ENCODE peak calls at places on chromosomes 4 and X, in four cellular contexts. One of them, this sample, is unnamed.

GRCh38 chrX:28910501-28910900 is 323.3 kb downstream of the IL1RAPL1 start:
- DNase-seq in K562: no peak
- DNase-seq in HepG2: no peak
- DNase-seq in GM12878: no peak
- DNase-seq in this sample: no peak

GRCh38 chr4:106318511-106318910 is 2.2 kb downstream of the AIMP1 start:
- DNase-seq in K562: no peak
- DNase-seq in HepG2: no peak
- DNase-seq in GM12878: no peak
- DNase-seq in this sample: no peak

GRCh38 chrX:37765507-37765906 is 14.4 kb upstream of the CYBB start:
- DNase-seq in K562: no peak
- DNase-seq in HepG2: no peak
- DNase-seq in GM12878: no peak
- DNase-seq in this sample: no peak

GRCh38 chr4:94721310-94721709 is 36.4 kb upstream of the BMPR1B start:
- DNase-seq in K562: peak
- DNase-seq in HepG2: no peak
- DNase-seq in GM12878: no peak
- DNase-seq in this sample: no peak

GRCh38 chr4:128663325-128663724 is 146.2 kb upstream of the JADE1 start:
- DNase-seq in K562: no peak
- DNase-seq in HepG2: no peak
- DNase-seq in GM12878: peak
- DNase-seq in this sample: no peak

GRCh38 chrX:38233891-38234807 is 13.5 kb upstream of the SRPX start:
- DNase-seq in K562: no peak
- DNase-seq in HepG2: no peak
- DNase-seq in GM12878: no peak
- DNase-seq in this sample: no peak

GRCh38 chr4:174674305-174674840 is 152.1 kb upstream of the HPGD start:
- DNase-seq in K562: no peak
- DNase-seq in HepG2: no peak
- DNase-seq in GM12878: no peak
- DNase-seq in this sample: no peak

GRCh38 chrX:136953867-136954787 is 73.6 kb upstream of the RBMX start:
- DNase-seq in K562: peak
- DNase-seq in HepG2: peak
- DNase-seq in GM12878: peak
- DNase-seq in this sample: peak

GRCh38 chrX:47422444-47422843 is 52.1 kb downstream of the ZNF157 start:
- DNase-seq in K562: no peak
- DNase-seq in HepG2: no peak
- DNase-seq in GM12878: no peak
- DNase-seq in this sample: no peak

GRCh38 chr4:146522862-146523205 is 1.1 kb upstream of the SLC10A7 start:
- DNase-seq in K562: peak
- DNase-seq in HepG2: peak
- DNase-seq in GM12878: no peak
- DNase-seq in this sample: no peak

GRCh38 chr4:185276036-185276435 is 66.6 kb downstream of the SNX25 start:
- DNase-seq in K562: no peak
- DNase-seq in HepG2: no peak
- DNase-seq in GM12878: no peak
- DNase-seq in this sample: no peak

GRCh38 chr4:129043523-129043922 is 49.8 kb downstream of the SCLT1 start:
- DNase-seq in K562: peak
- DNase-seq in HepG2: peak
- DNase-seq in GM12878: no peak
- DNase-seq in this sample: no peak

GRCh38 chr4:38223306-38223705 is 263.1 kb downstream of the PTTG2 start:
- DNase-seq in K562: no peak
- DNase-seq in HepG2: no peak
- DNase-seq in GM12878: no peak
- DNase-seq in this sample: no peak

GRCh38 chr4:91840359-91840758 is 463.4 kb upstream of the GRID2 start:
- DNase-seq in K562: no peak
- DNase-seq in HepG2: peak
- DNase-seq in GM12878: no peak
- DNase-seq in this sample: no peak

GRCh38 chr4:28402751-28403150 is 1542.1 kb downstream of the STIM2 start:
- DNase-seq in K562: no peak
- DNase-seq in HepG2: no peak
- DNase-seq in GM12878: no peak
- DNase-seq in this sample: no peak

GRCh38 chr4:127000846-127001245 is 631.9 kb upstream of the INTU start:
- DNase-seq in K562: no peak
- DNase-seq in HepG2: no peak
- DNase-seq in GM12878: no peak
- DNase-seq in this sample: no peak

GRCh38 chr4:150746156-150746555 is 164.2 kb downstream of the MAB21L2 start:
- DNase-seq in K562: no peak
- DNase-seq in HepG2: no peak
- DNase-seq in GM12878: no peak
- DNase-seq in this sample: no peak

GRCh38 chrX:136168929-136169735 is 21.8 kb downstream of the FHL1 start:
- DNase-seq in K562: peak
- DNase-seq in HepG2: no peak
- DNase-seq in GM12878: no peak
- DNase-seq in this sample: peak

GRCh38 chr4:180809439-180809838 is 1433.8 kb upstream of the TENM3 start:
- DNase-seq in K562: no peak
- DNase-seq in HepG2: no peak
- DNase-seq in GM12878: no peak
- DNase-seq in this sample: no peak

GRCh38 chrX:1139101-1139500 is 73.3 kb downstream of the CRLF2 start:
- DNase-seq in K562: no peak
- DNase-seq in HepG2: no peak
- DNase-seq in GM12878: no peak
- DNase-seq in this sample: no peak

GRCh38 chrX:9148626-9149385 is 114.9 kb upstream of the FAM9B start:
- DNase-seq in K562: no peak
- DNase-seq in HepG2: no peak
- DNase-seq in GM12878: no peak
- DNase-seq in this sample: no peak

GRCh38 chrX:153494541-153495361 is at the start of gene BGN:
- DNase-seq in K562: peak
- DNase-seq in HepG2: peak
- DNase-seq in GM12878: no peak
- DNase-seq in this sample: peak

GRCh38 chrX:48531359-48531954 is 8.1 kb upstream of the TBC1D25 start:
- DNase-seq in K562: peak
- DNase-seq in HepG2: no peak
- DNase-seq in GM12878: no peak
- DNase-seq in this sample: no peak

GRCh38 chr4:168496834-168497233 is at the start of gene PALLD:
- DNase-seq in K562: no peak
- DNase-seq in HepG2: no peak
- DNase-seq in GM12878: no peak
- DNase-seq in this sample: no peak

DNA sequence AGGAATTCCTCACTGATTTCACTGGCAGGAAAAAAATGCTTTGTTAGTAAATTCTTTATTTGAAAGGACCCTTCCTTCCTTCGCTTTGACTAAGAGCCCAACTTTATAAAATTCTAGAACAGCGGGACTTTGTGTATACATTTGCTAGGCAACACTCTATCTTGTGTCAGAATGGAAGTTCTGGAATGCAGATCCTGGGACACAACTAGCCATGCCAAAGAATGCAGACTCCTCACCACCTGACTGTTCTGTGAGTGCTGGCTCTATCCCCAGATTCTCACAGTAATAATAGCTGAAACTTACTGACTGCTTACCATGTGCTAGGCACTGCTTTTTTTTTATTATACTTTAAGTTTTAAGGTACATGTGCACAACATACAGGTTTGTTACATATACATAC is 73.3 kb upstream of the ZDHHC15 start:
- DNase-seq in K562: no peak
- DNase-seq in HepG2: no peak
- DNase-seq in GM12878: no peak
- DNase-seq in this sample: no peak
- TF ChIP-seq MXI1 in K562: no peak
- TF ChIP-seq MXI1 in HepG2: no peak
- TF ChIP-seq MXI1 in GM12878: no peak
- TF ChIP-seq MXI1 in this sample: no peak

DNA sequence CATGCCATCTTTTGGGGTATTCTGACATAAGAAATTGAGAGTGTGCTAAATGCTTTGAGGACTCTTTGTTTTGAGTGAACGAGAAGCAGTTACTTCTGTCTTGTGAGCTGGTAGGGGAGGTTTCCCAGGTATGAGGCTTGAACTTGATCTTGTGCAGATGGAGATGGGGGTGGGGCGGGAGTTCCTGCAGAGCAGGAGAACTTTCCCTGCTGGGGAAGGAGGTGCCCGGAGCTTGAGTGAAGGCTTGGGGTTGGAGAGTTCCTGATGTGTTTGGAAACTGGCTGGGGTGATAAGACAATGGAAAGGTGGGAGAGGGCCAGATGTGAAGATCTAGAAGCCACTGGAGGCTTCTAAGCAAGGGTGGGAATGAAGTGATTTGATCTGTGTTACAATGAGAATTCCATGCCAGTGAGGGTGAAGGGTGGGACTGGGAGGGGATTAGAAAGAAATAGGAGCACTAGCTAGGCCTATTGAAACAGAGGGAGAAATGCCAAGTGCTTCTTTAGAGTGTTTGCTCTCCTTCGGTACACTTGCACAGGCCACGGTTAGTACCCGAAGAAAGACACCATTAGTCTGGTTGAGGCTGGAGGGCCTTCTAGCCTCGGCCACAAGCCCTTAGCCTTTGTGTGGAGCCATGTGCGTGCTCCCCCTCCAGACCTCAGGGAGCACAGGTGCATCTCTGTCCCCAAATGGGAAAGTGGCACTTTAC is 103.5 kb upstream of the STOX2 start:
- DNase-seq in K562: no peak
- DNase-seq in HepG2: no peak
- DNase-seq in GM12878: no peak
- DNase-seq in this sample: no peak
- TF ChIP-seq NFIC in K562: no peak
- TF ChIP-seq NFIC in HepG2: no peak
- TF ChIP-seq NFIC in GM12878: no peak
- TF ChIP-seq NFIC in this sample: no peak

GRCh38 chr4:3780347-3781171 is 14.4 kb downstream of the ADRA2C start:
- DNase-seq in K562: peak
- DNase-seq in HepG2: peak
- DNase-seq in GM12878: no peak
- DNase-seq in this sample: peak
- H3K4me3 ChIP-seq in K562: no peak
- H3K4me3 ChIP-seq in HepG2: peak
- H3K4me3 ChIP-seq in GM12878: no peak
- H3K4me3 ChIP-seq in this sample: no peak

DNA sequence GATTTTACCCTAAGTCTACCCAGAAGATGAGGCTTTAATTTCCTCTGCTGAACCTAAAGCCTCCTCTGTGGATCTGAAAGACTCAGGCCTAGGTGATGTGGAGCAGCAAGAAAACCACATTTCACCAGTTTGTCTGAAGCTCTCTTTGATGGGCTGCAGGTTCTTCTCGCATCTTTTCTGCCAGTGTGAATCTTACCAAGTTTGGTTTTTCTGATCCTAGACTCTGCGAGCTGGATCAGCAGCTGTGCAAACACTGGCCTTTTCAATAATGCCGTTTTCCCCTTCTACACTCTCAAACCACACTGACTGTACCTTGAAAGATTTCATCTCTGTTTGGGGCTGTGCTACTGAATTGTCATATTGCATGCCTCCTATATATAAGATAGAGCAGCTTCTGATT is 133.5 kb upstream of the FAM9C start:
- DNase-seq in K562: no peak
- DNase-seq in HepG2: no peak
- DNase-seq in GM12878: no peak
- DNase-seq in this sample: no peak
- TF ChIP-seq MXI1 in K562: no peak
- TF ChIP-seq MXI1 in HepG2: no peak
- TF ChIP-seq MXI1 in GM12878: no peak
- TF ChIP-seq MXI1 in this sample: no peak

GRCh38 chr4:177771645-177772044 is 329.4 kb upstream of the AGA start:
- DNase-seq in K562: no peak
- DNase-seq in HepG2: no peak
- DNase-seq in GM12878: no peak
- DNase-seq in this sample: no peak
- TF ChIP-seq NFIC in K562: no peak
- TF ChIP-seq NFIC in HepG2: no peak
- TF ChIP-seq NFIC in GM12878: no peak
- TF ChIP-seq NFIC in this sample: no peak

DNA sequence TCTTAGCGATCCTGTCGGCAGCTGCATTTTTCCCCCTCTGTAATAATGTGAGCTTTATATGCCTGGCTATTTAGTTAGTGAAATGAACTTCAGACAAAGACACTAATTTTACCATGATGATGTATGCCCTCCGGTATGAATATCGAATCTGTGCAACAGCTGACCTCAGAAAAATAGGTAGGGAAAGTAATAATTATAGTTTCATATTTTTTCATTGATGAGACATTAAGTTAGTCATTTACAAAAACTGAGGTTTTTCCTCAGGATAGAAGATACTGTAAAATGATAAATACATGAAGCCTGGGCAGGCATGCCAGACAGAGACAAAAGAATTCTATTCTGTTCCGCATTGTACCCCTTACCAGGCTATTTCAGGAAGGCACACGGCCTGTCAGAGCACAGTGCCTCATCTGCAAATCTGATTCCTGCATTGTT is 155.8 kb downstream of the SHROOM3 start:
- DNase-seq in K562: no peak
- DNase-seq in HepG2: no peak
- DNase-seq in GM12878: no peak
- DNase-seq in this sample: no peak
- H3K4me3 ChIP-seq in K562: no peak
- H3K4me3 ChIP-seq in HepG2: no peak
- H3K4me3 ChIP-seq in GM12878: no peak
- H3K4me3 ChIP-seq in this sample: no peak

GRCh38 chrX:131907488-131908314 is 115.4 kb upstream of the STK26 start:
- DNase-seq in K562: peak
- DNase-seq in HepG2: no peak
- DNase-seq in GM12878: no peak
- DNase-seq in this sample: no peak
- TF ChIP-seq MXI1 in K562: no peak
- TF ChIP-seq MXI1 in HepG2: no peak
- TF ChIP-seq MXI1 in GM12878: no peak
- TF ChIP-seq MXI1 in this sample: no peak